ENCODE peak calls at places on chromosomes 13 and 19, in five cellular contexts. One of them, this sample, is unnamed.

GRCh38 chr19:2523630-2524311 is 47.8 kb downstream of the GADD45B start:
- DNase-seq in K562: no peak
- DNase-seq in GM12878: no peak
- DNase-seq in H1: no peak
- DNase-seq in HepG2: no peak
- DNase-seq in this sample: peak

GRCh38 chr19:17282488-17283256 is 971 bp downstream of the ANKLE1 start:
- DNase-seq in H1: peak
- DNase-seq in K562: peak
- DNase-seq in GM12878: peak
- DNase-seq in HepG2: peak
- DNase-seq in this sample: peak

GRCh38 chr19:1591421-1592022 is 1.1 kb downstream of the MBD3 start:
- DNase-seq in GM12878: no peak
- DNase-seq in HepG2: no peak
- DNase-seq in H1: no peak
- DNase-seq in K562: no peak
- DNase-seq in this sample: no peak

GRCh38 chr13:58960909-58961308 is 1202.8 kb downstream of the DIAPH3 start:
- DNase-seq in H1: no peak
- DNase-seq in HepG2: peak
- DNase-seq in K562: peak
- DNase-seq in GM12878: no peak
- DNase-seq in this sample: peak

GRCh38 chr19:18097217-18097992 is at the start of gene MAST3:
- DNase-seq in H1: peak
- DNase-seq in GM12878: peak
- DNase-seq in HepG2: peak
- DNase-seq in K562: peak
- DNase-seq in this sample: peak

GRCh38 chr19:1074512-1075283 is 7.7 kb downstream of the ARHGAP45 start:
- DNase-seq in H1: no peak
- DNase-seq in GM12878: no peak
- DNase-seq in HepG2: no peak
- DNase-seq in K562: peak
- DNase-seq in this sample: no peak

GRCh38 chr13:46496086-46496485 is 56.9 kb upstream of the LRCH1 start:
- DNase-seq in GM12878: no peak
- DNase-seq in H1: no peak
- DNase-seq in K562: no peak
- DNase-seq in HepG2: no peak
- DNase-seq in this sample: no peak

GRCh38 chr19:35318679-35319448 is 10.1 kb upstream of the CD22 start:
- DNase-seq in HepG2: peak
- DNase-seq in K562: peak
- DNase-seq in H1: no peak
- DNase-seq in GM12878: no peak
- DNase-seq in this sample: no peak

GRCh38 chr19:2694196-2694595 is 8.3 kb downstream of the GNG7 start:
- DNase-seq in HepG2: no peak
- DNase-seq in H1: no peak
- DNase-seq in GM12878: no peak
- DNase-seq in K562: no peak
- DNase-seq in this sample: no peak

GRCh38 chr19:35525873-35526272 is 2.2 kb downstream of the SBSN start:
- DNase-seq in K562: no peak
- DNase-seq in H1: no peak
- DNase-seq in HepG2: no peak
- DNase-seq in GM12878: no peak
- DNase-seq in this sample: no peak

GRCh38 chr13:59677966-59678814 is 485.5 kb downstream of the DIAPH3 start:
- DNase-seq in HepG2: peak
- DNase-seq in K562: peak
- DNase-seq in GM12878: no peak
- DNase-seq in H1: no peak
- DNase-seq in this sample: peak

GRCh38 chr19:19209372-19209771 is 2.4 kb upstream of the NCAN start:
- DNase-seq in K562: no peak
- DNase-seq in HepG2: no peak
- DNase-seq in GM12878: no peak
- DNase-seq in H1: no peak
- DNase-seq in this sample: no peak

GRCh38 chr13:29947839-29948238 is 97.4 kb upstream of the UBL3 start:
- DNase-seq in GM12878: no peak
- DNase-seq in K562: no peak
- DNase-seq in HepG2: no peak
- DNase-seq in H1: no peak
- DNase-seq in this sample: no peak

GRCh38 chr13:46160474-46161066 is 21.4 kb downstream of the LCP1 start:
- DNase-seq in H1: no peak
- DNase-seq in K562: peak
- DNase-seq in GM12878: no peak
- DNase-seq in HepG2: peak
- DNase-seq in this sample: peak

GRCh38 chr13:30429721-30430694 is 7.7 kb downstream of the UBE2L5 start:
- DNase-seq in H1: no peak
- DNase-seq in HepG2: no peak
- DNase-seq in GM12878: peak
- DNase-seq in K562: peak
- DNase-seq in this sample: no peak

GRCh38 chr13:24648271-24648670 is 31.9 kb upstream of the ATP12A start:
- DNase-seq in GM12878: no peak
- DNase-seq in K562: no peak
- DNase-seq in HepG2: no peak
- DNase-seq in H1: no peak
- DNase-seq in this sample: no peak

GRCh38 chr19:49132974-49133609 is 13.7 kb downstream of the PPFIA3 start:
- DNase-seq in K562: peak
- DNase-seq in H1: peak
- DNase-seq in GM12878: no peak
- DNase-seq in HepG2: no peak
- DNase-seq in this sample: peak

GRCh38 chr19:49130325-49130724 is 11.0 kb downstream of the PPFIA3 start:
- DNase-seq in GM12878: no peak
- DNase-seq in K562: no peak
- DNase-seq in H1: no peak
- DNase-seq in HepG2: no peak
- DNase-seq in this sample: no peak

GRCh38 chr19:49136771-49137171 is 17.4 kb downstream of the PPFIA3 start:
- DNase-seq in K562: no peak
- DNase-seq in HepG2: no peak
- DNase-seq in H1: no peak
- DNase-seq in GM12878: no peak
- DNase-seq in this sample: no peak

GRCh38 chr19:49135686-49136085 is 16.3 kb downstream of the PPFIA3 start:
- DNase-seq in HepG2: no peak
- DNase-seq in H1: no peak
- DNase-seq in K562: no peak
- DNase-seq in GM12878: no peak
- DNase-seq in this sample: no peak

DNA sequence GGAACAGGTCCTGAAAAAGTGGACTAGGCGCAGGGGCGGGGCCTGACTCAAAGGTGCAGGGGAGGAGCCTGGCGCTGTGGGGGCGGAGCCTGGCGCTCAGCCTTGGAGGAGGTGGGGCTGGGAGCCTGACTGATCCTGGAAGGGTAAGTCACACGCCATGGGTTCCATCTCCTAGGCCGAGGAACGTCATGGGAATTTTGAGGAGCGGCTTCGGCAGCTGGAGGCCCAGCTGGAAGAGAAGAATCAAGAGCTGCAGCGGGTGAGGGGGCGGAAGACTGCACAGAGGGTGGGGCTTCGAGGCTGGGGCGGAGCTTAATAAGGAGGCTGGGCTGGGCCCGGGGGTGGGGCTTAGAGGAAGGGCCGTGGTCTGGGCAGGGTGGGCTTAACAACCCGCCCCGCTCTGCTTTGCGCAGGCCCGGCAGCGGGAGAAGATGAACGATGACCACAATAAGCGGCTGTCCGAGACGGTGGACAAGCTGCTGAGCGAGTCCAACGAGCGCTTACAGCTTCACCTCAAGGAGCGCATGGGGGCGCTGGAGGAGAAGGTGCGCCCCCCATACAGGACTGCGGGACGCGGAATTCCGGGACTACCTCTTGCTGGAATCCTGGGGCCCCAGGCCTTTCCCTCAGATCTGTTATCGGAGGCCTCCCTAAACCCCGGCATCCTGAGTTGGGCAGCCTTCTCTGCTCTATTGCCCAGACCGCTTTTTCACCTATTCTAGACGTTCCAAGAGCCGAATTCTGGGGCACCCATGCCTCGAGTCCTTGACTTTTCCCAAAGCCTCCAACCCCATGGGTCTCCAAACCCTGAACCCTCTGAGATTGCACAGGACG is 14.5 kb downstream of the PPFIA3 start:
- DNase-seq in H1: peak
- DNase-seq in K562: peak
- DNase-seq in HepG2: no peak
- DNase-seq in GM12878: no peak
- DNase-seq in this sample: peak
- H3K27ac ChIP-seq in H1: no peak
- H3K27ac ChIP-seq in K562: no peak
- H3K27ac ChIP-seq in HepG2: no peak
- H3K27ac ChIP-seq in GM12878: no peak
- H3K27ac ChIP-seq in this sample: no peak

DNA sequence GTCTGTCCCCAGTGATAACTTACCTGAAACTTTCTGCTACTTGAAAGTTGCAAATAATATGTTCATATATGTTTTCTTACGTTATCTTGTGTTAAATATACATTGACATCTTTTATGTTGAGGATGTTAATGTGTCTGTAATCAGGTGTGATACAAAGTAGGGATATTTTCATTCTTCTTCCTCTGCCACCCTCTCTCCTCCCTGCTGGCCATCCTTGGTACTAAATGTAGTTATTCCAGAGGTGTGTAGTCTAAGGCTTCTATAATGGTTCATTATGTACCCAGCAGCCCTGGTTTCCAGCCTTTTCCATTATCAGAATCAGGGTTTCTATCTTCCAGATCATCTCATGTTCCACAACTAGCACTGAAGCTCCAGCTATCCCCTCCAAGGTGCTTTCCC is 606.7 kb upstream of the KLHL1 start:
- DNase-seq in H1: no peak
- DNase-seq in HepG2: no peak
- DNase-seq in GM12878: no peak
- DNase-seq in K562: no peak
- DNase-seq in this sample: peak
- TF ChIP-seq CREB1 in H1: no peak
- TF ChIP-seq CREB1 in HepG2: no peak
- TF ChIP-seq CREB1 in GM12878: no peak
- TF ChIP-seq CREB1 in K562: no peak
- TF ChIP-seq CREB1 in this sample: no peak

GRCh38 chr19:52200044-52200443 is 10.2 kb downstream of the PPP2R1A start:
- DNase-seq in HepG2: no peak
- DNase-seq in H1: no peak
- DNase-seq in GM12878: no peak
- DNase-seq in K562: no peak
- DNase-seq in this sample: no peak

GRCh38 chr19:52196256-52196967 is 6.6 kb downstream of the PPP2R1A start:
- DNase-seq in HepG2: no peak
- DNase-seq in GM12878: no peak
- DNase-seq in H1: no peak
- DNase-seq in K562: no peak
- DNase-seq in this sample: no peak

GRCh38 chr19:52197964-52198363 is 8.1 kb downstream of the PPP2R1A start:
- DNase-seq in K562: no peak
- DNase-seq in GM12878: no peak
- DNase-seq in HepG2: no peak
- DNase-seq in H1: no peak
- DNase-seq in this sample: no peak

DNA sequence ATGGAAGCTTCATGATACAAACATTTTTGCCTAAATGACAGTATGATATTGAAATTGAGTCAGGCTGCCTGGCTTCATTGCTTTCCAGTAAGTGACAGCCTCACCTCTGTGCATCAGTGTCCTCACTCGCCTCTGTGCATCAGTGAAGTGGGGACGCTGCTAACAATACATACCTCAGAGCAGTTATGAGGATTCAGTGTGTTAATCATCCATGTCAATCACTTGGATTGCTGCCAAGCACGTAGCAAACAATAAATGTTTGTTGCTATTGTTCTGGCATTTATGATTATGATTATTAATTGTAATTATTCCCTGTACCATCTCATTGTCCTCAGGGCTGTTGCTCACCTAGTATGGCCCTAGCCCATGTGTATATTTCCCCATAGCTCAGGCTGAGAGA is 8.8 kb downstream of the PPP2R1A start:
- DNase-seq in HepG2: no peak
- DNase-seq in K562: no peak
- DNase-seq in H1: no peak
- DNase-seq in GM12878: no peak
- DNase-seq in this sample: no peak
- H3K27ac ChIP-seq in HepG2: no peak
- H3K27ac ChIP-seq in K562: no peak
- H3K27ac ChIP-seq in H1: no peak
- H3K27ac ChIP-seq in GM12878: no peak
- H3K27ac ChIP-seq in this sample: no peak

GRCh38 chr13:34258646-34259386 is 440.9 kb downstream of the RFC3 start:
- DNase-seq in H1: no peak
- DNase-seq in K562: no peak
- DNase-seq in HepG2: no peak
- DNase-seq in GM12878: no peak
- DNase-seq in this sample: no peak

GRCh38 chr13:34254366-34254765 is 436.4 kb downstream of the RFC3 start:
- DNase-seq in HepG2: no peak
- DNase-seq in H1: no peak
- DNase-seq in GM12878: no peak
- DNase-seq in K562: no peak
- DNase-seq in this sample: no peak

GRCh38 chr13:34257980-34258379 is 440.0 kb downstream of the RFC3 start:
- DNase-seq in H1: no peak
- DNase-seq in GM12878: no peak
- DNase-seq in HepG2: no peak
- DNase-seq in K562: no peak
- DNase-seq in this sample: no peak

GRCh38 chr13:34255695-34256094 is 437.7 kb downstream of the RFC3 start:
- DNase-seq in K562: no peak
- DNase-seq in GM12878: no peak
- DNase-seq in HepG2: no peak
- DNase-seq in H1: no peak
- DNase-seq in this sample: no peak

GRCh38 chr13:34256236-34256635 is 438.3 kb downstream of the RFC3 start:
- DNase-seq in HepG2: no peak
- DNase-seq in H1: no peak
- DNase-seq in GM12878: no peak
- DNase-seq in K562: no peak
- DNase-seq in this sample: no peak
- TF ChIP-seq CREB1 in HepG2: no peak
- TF ChIP-seq CREB1 in H1: no peak
- TF ChIP-seq CREB1 in GM12878: no peak
- TF ChIP-seq CREB1 in K562: no peak
- TF ChIP-seq CREB1 in this sample: no peak

GRCh38 chr13:103812966-103813365 is 746.7 kb upstream of the SLC10A2 start:
- DNase-seq in GM12878: no peak
- DNase-seq in H1: no peak
- DNase-seq in K562: no peak
- DNase-seq in HepG2: no peak
- DNase-seq in this sample: no peak
- H3K27ac ChIP-seq in GM12878: no peak
- H3K27ac ChIP-seq in H1: no peak
- H3K27ac ChIP-seq in K562: no peak
- H3K27ac ChIP-seq in HepG2: no peak
- H3K27ac ChIP-seq in this sample: no peak